ENCODE peak calls at places on chromosomes 16 and 17, in six cellular contexts. One of them, this sample, is unnamed.

GRCh38 chr17:69961488-69962145 is 113.4 kb upstream of the KCNJ16 start:
- DNase-seq in NCI-H510A: peak; percentile 25
- DNase-seq in left cardiac atrium: no peak
- DNase-seq in T-helper 2 cell: no peak
- DNase-seq in H54: no peak
- DNase-seq in GM03348: no peak
- DNase-seq in this sample: no peak

GRCh38 chr16:50354629-50355456 is 13.9 kb downstream of the BRD7 start:
- DNase-seq in T-helper 2 cell: peak; percentile 24
- DNase-seq in GM03348: peak; percentile 51
- DNase-seq in NCI-H510A: no peak
- DNase-seq in H54: no peak
- DNase-seq in left cardiac atrium: no peak
- DNase-seq in this sample: no peak

GRCh38 chr16:22352119-22352518 is 22.3 kb downstream of the CDR2 start:
- DNase-seq in left cardiac atrium: no peak
- DNase-seq in GM03348: no peak
- DNase-seq in T-helper 2 cell: no peak
- DNase-seq in NCI-H510A: no peak
- DNase-seq in H54: no peak
- DNase-seq in this sample: no peak

GRCh38 chr16:51971184-51971583 is 575.8 kb downstream of the TOX3 start:
- DNase-seq in T-helper 2 cell: no peak
- DNase-seq in GM03348: peak; percentile 44
- DNase-seq in H54: no peak
- DNase-seq in NCI-H510A: no peak
- DNase-seq in left cardiac atrium: no peak
- DNase-seq in this sample: no peak

GRCh38 chr16:66972983-66973382 is 11.9 kb downstream of the CES3 start:
- DNase-seq in NCI-H510A: no peak
- DNase-seq in H54: no peak
- DNase-seq in left cardiac atrium: no peak
- DNase-seq in T-helper 2 cell: no peak
- DNase-seq in GM03348: no peak
- DNase-seq in this sample: no peak

GRCh38 chr16:35184356-35184870 is 1725.0 kb downstream of the TP53TG3F start:
- DNase-seq in NCI-H510A: no peak
- DNase-seq in T-helper 2 cell: no peak
- DNase-seq in left cardiac atrium: no peak
- DNase-seq in H54: no peak
- DNase-seq in GM03348: no peak
- DNase-seq in this sample: no peak

GRCh38 chr17:17847102-17847501 is 10.3 kb upstream of the SREBF1 start:
- DNase-seq in left cardiac atrium: no peak
- DNase-seq in NCI-H510A: no peak
- DNase-seq in T-helper 2 cell: no peak
- DNase-seq in GM03348: no peak
- DNase-seq in H54: no peak
- DNase-seq in this sample: no peak

GRCh38 chr16:85524365-85524629 is 88.8 kb upstream of the GSE1 start:
- DNase-seq in H54: no peak
- DNase-seq in T-helper 2 cell: no peak
- DNase-seq in GM03348: no peak
- DNase-seq in NCI-H510A: no peak
- DNase-seq in left cardiac atrium: no peak
- DNase-seq in this sample: no peak

GRCh38 chr16:56525154-56525720 is 5.4 kb upstream of the BBS2 start:
- DNase-seq in NCI-H510A: no peak
- DNase-seq in H54: no peak
- DNase-seq in T-helper 2 cell: no peak
- DNase-seq in GM03348: peak; percentile 71
- DNase-seq in left cardiac atrium: no peak
- DNase-seq in this sample: no peak

GRCh38 chr16:8720080-8720966 is 45.9 kb downstream of the ABAT start:
- DNase-seq in H54: no peak
- DNase-seq in left cardiac atrium: no peak
- DNase-seq in GM03348: no peak
- DNase-seq in NCI-H510A: peak; percentile 81
- DNase-seq in T-helper 2 cell: no peak
- DNase-seq in this sample: no peak

GRCh38 chr17:63163158-63163520 is 197.1 kb downstream of the TANC2 start:
- DNase-seq in left cardiac atrium: no peak
- DNase-seq in NCI-H510A: no peak
- DNase-seq in H54: no peak
- DNase-seq in T-helper 2 cell: no peak
- DNase-seq in GM03348: no peak
- DNase-seq in this sample: no peak

GRCh38 chr17:46152423-46152822 is 40.8 kb downstream of the KANSL1 start:
- DNase-seq in GM03348: no peak
- DNase-seq in T-helper 2 cell: no peak
- DNase-seq in NCI-H510A: no peak
- DNase-seq in left cardiac atrium: no peak
- DNase-seq in H54: no peak
- DNase-seq in this sample: no peak

GRCh38 chr17:67841992-67842391 is 16.7 kb downstream of the BPTF start:
- DNase-seq in GM03348: no peak
- DNase-seq in NCI-H510A: no peak
- DNase-seq in H54: no peak
- DNase-seq in left cardiac atrium: no peak
- DNase-seq in T-helper 2 cell: no peak
- DNase-seq in this sample: no peak

GRCh38 chr16:9050102-9050830 is 41.2 kb upstream of the HAPSTR1 start:
- DNase-seq in T-helper 2 cell: peak; percentile 31
- DNase-seq in H54: no peak
- DNase-seq in left cardiac atrium: no peak
- DNase-seq in GM03348: no peak
- DNase-seq in NCI-H510A: no peak
- DNase-seq in this sample: no peak

GRCh38 chr17:57391076-57391825 is 134.9 kb downstream of the MSI2 start:
- DNase-seq in T-helper 2 cell: no peak
- DNase-seq in left cardiac atrium: no peak
- DNase-seq in NCI-H510A: no peak
- DNase-seq in GM03348: no peak
- DNase-seq in H54: no peak
- DNase-seq in this sample: no peak

GRCh38 chr16:88335150-88335685 is 47.5 kb upstream of the ZNF469 start:
- DNase-seq in H54: no peak
- DNase-seq in GM03348: no peak
- DNase-seq in T-helper 2 cell: no peak
- DNase-seq in NCI-H510A: no peak
- DNase-seq in left cardiac atrium: no peak
- DNase-seq in this sample: no peak

GRCh38 chr16:72990003-72990521 is 57.9 kb downstream of the ZFHX3 start:
- DNase-seq in T-helper 2 cell: no peak
- DNase-seq in left cardiac atrium: peak; percentile 74
- DNase-seq in H54: peak; percentile 79
- DNase-seq in NCI-H510A: no peak
- DNase-seq in GM03348: peak; percentile 83
- DNase-seq in this sample: no peak

GRCh38 chr17:29828676-29829291 is 101.2 kb downstream of the SSH2 start:
- DNase-seq in GM03348: no peak
- DNase-seq in H54: no peak
- DNase-seq in NCI-H510A: no peak
- DNase-seq in left cardiac atrium: no peak
- DNase-seq in T-helper 2 cell: no peak
- DNase-seq in this sample: peak; percentile 49